ENCODE peak calls at places on chromosomes 13 and 19, in four cellular contexts. W is NCI-H2029, M is nephron progenitor cell, R is anterior cingulate cortex. S is an unnamed sample.

GRCh38 chr19:47509973-47510372 is 4.9 kb downstream of the NAPA start:
- DNase-seq in W (no peak), M (no peak), R (peak), S (no peak)

GRCh38 chr19:43667524-43668405 is 2.2 kb downstream of the PLAUR start:
- DNase-seq in W (peak), M (peak), R (peak), S (no peak)

GRCh38 chr19:17751103-17751911 is at the start of gene FCHO1:
- DNase-seq in W (no peak), M (no peak), R (peak), S (no peak)

GRCh38 chr13:30864352-30865130 is 41.5 kb upstream of the MEDAG start:
- DNase-seq in W (no peak), M (no peak), R (no peak), S (no peak)

GRCh38 chr19:10187315-10187714 is 7.4 kb downstream of the DNMT1 start:
- DNase-seq in W (no peak), M (no peak), R (no peak), S (no peak)

GRCh38 chr13:80574113-80574512 is 233.2 kb upstream of the SPRY2 start:
- DNase-seq in W (no peak), M (no peak), R (no peak), S (no peak)

GRCh38 chr19:8392017-8392591 is 1.9 kb downstream of the RAB11B start:
- DNase-seq in W (no peak), M (no peak), R (peak), S (no peak)

GRCh38 chr19:28864024-28864503 is 348.9 kb downstream of the UQCRFS1 start:
- DNase-seq in W (peak), M (no peak), R (no peak), S (no peak)

GRCh38 chr13:101424381-101425155 is 8.3 kb upstream of the NALCN start:
- DNase-seq in W (no peak), M (no peak), R (no peak), S (no peak)

GRCh38 chr13:80251403-80251802 is 89.5 kb downstream of the SPRY2 start:
- DNase-seq in W (no peak), M (no peak), R (no peak), S (no peak)

GRCh38 chr19:46495789-46496099 is at the start of gene PNMA8B:
- DNase-seq in W (peak), M (peak), R (peak), S (peak)

GRCh38 chr13:93903909-93904308 is 575.6 kb downstream of the DCT start:
- DNase-seq in W (no peak), M (no peak), R (no peak), S (no peak)

GRCh38 chr13:105847532-105848295 is 687.7 kb downstream of the EFNB2 start:
- DNase-seq in W (peak), M (no peak), R (no peak), S (no peak)

GRCh38 chr13:30870049-30870884 is 35.8 kb upstream of the MEDAG start:
- DNase-seq in W (no peak), M (peak), R (no peak), S (peak)

GRCh38 chr13:77136902-77137420 is 110.0 kb upstream of the FBXL3 start:
- DNase-seq in W (no peak), M (no peak), R (no peak), S (no peak)

GRCh38 chr13:33676700-33677048 is 141.3 kb upstream of the RFC3 start:
- DNase-seq in W (peak), M (peak), R (no peak), S (peak)

GRCh38 chr13:110509478-110509926 is 52.0 kb downstream of the RAB20 start:
- DNase-seq in W (peak), M (no peak), R (no peak), S (peak)

GRCh38 chr13:21476893-21477472 is 17.9 kb upstream of the ZDHHC20 start:
- DNase-seq in W (peak), M (peak), R (peak), S (peak)

GRCh38 chr19:55437410-55437809 is 5.7 kb downstream of the SHISA7 start:
- DNase-seq in W (peak), M (peak), R (no peak), S (peak)

GRCh38 chr13:112159575-112160547 is 92.9 kb downstream of the SOX1 start:
- DNase-seq in W (no peak), M (no peak), R (no peak), S (no peak)

GRCh38 chr19:56301152-56301551 is 13.5 kb downstream of the ZSCAN5A start:
- DNase-seq in W (no peak), M (no peak), R (no peak), S (no peak)

GRCh38 chr19:3556978-3557460 is 367 bp downstream of the MFSD12 start:
- DNase-seq in W (peak), M (peak), R (no peak), S (no peak)

GRCh38 chr13:28185256-28185655 is 46.9 kb downstream of the PAN3 start:
- DNase-seq in W (no peak), M (no peak), R (no peak), S (no peak)

GRCh38 chr19:55340144-55340783 is 588 bp downstream of the KMT5C start:
- DNase-seq in W (no peak), M (no peak), R (peak), S (no peak)

GRCh38 chr13:52127783-52128702 is 830 bp downstream of the NEK5 start:
- DNase-seq in W (peak), M (peak), R (peak), S (peak)

GRCh38 chr13:60679928-60680693 is 283.1 kb downstream of the TDRD3 start:
- DNase-seq in W (no peak), M (no peak), R (no peak), S (no peak)

GRCh38 chr13:51339354-51339753 is at the start of gene SERPINE3:
- DNase-seq in W (no peak), M (no peak), R (no peak), S (no peak)

GRCh38 chr13:74191036-74191809 is 57.0 kb upstream of the KLF12 start:
- DNase-seq in W (no peak), M (peak), R (no peak), S (no peak)

GRCh38 chr19:10742494-10742893 is 24.6 kb downstream of the DNM2 start:
- DNase-seq in W (no peak), M (no peak), R (no peak), S (no peak)

GRCh38 chr19:39407644-39408391 is 1.2 kb downstream of the ZFP36 start:
- DNase-seq in W (no peak), M (no peak), R (no peak), S (no peak)

GRCh38 chr13:45468676-45469075 is 3.9 kb downstream of the COG3 start:
- DNase-seq in W (no peak), M (no peak), R (no peak), S (no peak)

S was measured in SK-N-DZ.